ENCODE peak calls at places on chromosomes 13 and 19, in seven cellular contexts. One of them, this sample, is unnamed.
A peak's percentile ranks its signal among the peaks of the same experiment; 100 is the strongest.

GRCh38 chr19:13169769-13170168 is 19.6 kb downstream of the IER2 start:
- DNase-seq in breast epithelium: peak; percentile 78
- DNase-seq in dorsolateral prefrontal cortex: no peak
- DNase-seq in adrenal gland: peak; percentile 76
- DNase-seq in uterus: no peak
- DNase-seq in AG04450: no peak
- DNase-seq in IMR-90: peak; percentile 65
- DNase-seq in this sample: no peak

GRCh38 chr19:23766951-23767350 is 8.3 kb upstream of the ZNF681 start:
- DNase-seq in IMR-90: no peak
- DNase-seq in breast epithelium: no peak
- DNase-seq in adrenal gland: no peak
- DNase-seq in uterus: no peak
- DNase-seq in dorsolateral prefrontal cortex: no peak
- DNase-seq in AG04450: no peak
- DNase-seq in this sample: no peak

GRCh38 chr13:46648166-46648607 is 95.2 kb downstream of the LRCH1 start:
- DNase-seq in AG04450: no peak
- DNase-seq in uterus: no peak
- DNase-seq in adrenal gland: peak; percentile 20
- DNase-seq in breast epithelium: no peak
- DNase-seq in IMR-90: peak; percentile 60
- DNase-seq in dorsolateral prefrontal cortex: no peak
- DNase-seq in this sample: no peak

GRCh38 chr19:36973844-36974195 is 57.7 kb downstream of the ZNF568 start:
- DNase-seq in breast epithelium: no peak
- DNase-seq in IMR-90: no peak
- DNase-seq in dorsolateral prefrontal cortex: no peak
- DNase-seq in AG04450: no peak
- DNase-seq in adrenal gland: no peak
- DNase-seq in uterus: no peak
- DNase-seq in this sample: no peak

GRCh38 chr19:53908106-53908932 is 759 bp upstream of the CACNG7 start:
- DNase-seq in adrenal gland: peak; percentile 22
- DNase-seq in dorsolateral prefrontal cortex: peak; percentile 92
- DNase-seq in breast epithelium: no peak
- DNase-seq in IMR-90: peak; percentile 40
- DNase-seq in uterus: peak; percentile 26
- DNase-seq in AG04450: peak; percentile 13
- DNase-seq in this sample: no peak

GRCh38 chr13:29902632-29903305 is 52.4 kb upstream of the UBL3 start:
- DNase-seq in dorsolateral prefrontal cortex: no peak
- DNase-seq in breast epithelium: no peak
- DNase-seq in IMR-90: no peak
- DNase-seq in adrenal gland: no peak
- DNase-seq in AG04450: no peak
- DNase-seq in uterus: no peak
- DNase-seq in this sample: no peak

GRCh38 chr19:51490676-51491075 is 10.9 kb downstream of the SIGLEC12 start:
- DNase-seq in adrenal gland: no peak
- DNase-seq in IMR-90: no peak
- DNase-seq in uterus: no peak
- DNase-seq in AG04450: no peak
- DNase-seq in breast epithelium: no peak
- DNase-seq in dorsolateral prefrontal cortex: no peak
- DNase-seq in this sample: peak; percentile 45

GRCh38 chr13:47374741-47375140 is 477.9 kb upstream of the HTR2A start:
- DNase-seq in AG04450: no peak
- DNase-seq in adrenal gland: no peak
- DNase-seq in breast epithelium: no peak
- DNase-seq in uterus: no peak
- DNase-seq in dorsolateral prefrontal cortex: no peak
- DNase-seq in IMR-90: no peak
- DNase-seq in this sample: no peak

GRCh38 chr19:55536951-55537740 is at the start of gene SBK2:
- DNase-seq in breast epithelium: no peak
- DNase-seq in IMR-90: no peak
- DNase-seq in uterus: no peak
- DNase-seq in adrenal gland: no peak
- DNase-seq in AG04450: no peak
- DNase-seq in dorsolateral prefrontal cortex: no peak
- DNase-seq in this sample: no peak

GRCh38 chr19:11291991-11292390 is 4.0 kb upstream of the TSPAN16 start:
- DNase-seq in adrenal gland: no peak
- DNase-seq in dorsolateral prefrontal cortex: no peak
- DNase-seq in breast epithelium: no peak
- DNase-seq in AG04450: no peak
- DNase-seq in IMR-90: no peak
- DNase-seq in uterus: no peak
- DNase-seq in this sample: no peak

GRCh38 chr13:98484289-98485219 is 92.4 kb downstream of the STK24 start:
- DNase-seq in IMR-90: peak; percentile 95
- DNase-seq in AG04450: no peak
- DNase-seq in uterus: peak; percentile 69
- DNase-seq in breast epithelium: peak; percentile 89
- DNase-seq in dorsolateral prefrontal cortex: peak; percentile 54
- DNase-seq in adrenal gland: peak; percentile 94
- DNase-seq in this sample: peak; percentile 93

GRCh38 chr13:79533781-79534400 is 52.9 kb downstream of the NDFIP2 start:
- DNase-seq in dorsolateral prefrontal cortex: no peak
- DNase-seq in breast epithelium: no peak
- DNase-seq in IMR-90: peak; percentile 47
- DNase-seq in AG04450: no peak
- DNase-seq in adrenal gland: no peak
- DNase-seq in uterus: no peak
- DNase-seq in this sample: no peak

GRCh38 chr13:102484329-102484728 is 82.5 kb upstream of the FGF14 start:
- DNase-seq in IMR-90: peak; percentile 4
- DNase-seq in dorsolateral prefrontal cortex: no peak
- DNase-seq in breast epithelium: no peak
- DNase-seq in uterus: no peak
- DNase-seq in adrenal gland: no peak
- DNase-seq in AG04450: no peak
- DNase-seq in this sample: no peak

GRCh38 chr13:43785166-43785680 is 1.5 kb downstream of the ENOX1 start:
- DNase-seq in AG04450: no peak
- DNase-seq in IMR-90: peak; percentile 2
- DNase-seq in dorsolateral prefrontal cortex: no peak
- DNase-seq in adrenal gland: no peak
- DNase-seq in uterus: no peak
- DNase-seq in breast epithelium: no peak
- DNase-seq in this sample: no peak

GRCh38 chr19:56245062-56245740 is 27.3 kb upstream of the EDDM13 start:
- DNase-seq in AG04450: no peak
- DNase-seq in dorsolateral prefrontal cortex: no peak
- DNase-seq in adrenal gland: no peak
- DNase-seq in breast epithelium: no peak
- DNase-seq in uterus: no peak
- DNase-seq in IMR-90: peak; percentile 33
- DNase-seq in this sample: no peak

DNA sequence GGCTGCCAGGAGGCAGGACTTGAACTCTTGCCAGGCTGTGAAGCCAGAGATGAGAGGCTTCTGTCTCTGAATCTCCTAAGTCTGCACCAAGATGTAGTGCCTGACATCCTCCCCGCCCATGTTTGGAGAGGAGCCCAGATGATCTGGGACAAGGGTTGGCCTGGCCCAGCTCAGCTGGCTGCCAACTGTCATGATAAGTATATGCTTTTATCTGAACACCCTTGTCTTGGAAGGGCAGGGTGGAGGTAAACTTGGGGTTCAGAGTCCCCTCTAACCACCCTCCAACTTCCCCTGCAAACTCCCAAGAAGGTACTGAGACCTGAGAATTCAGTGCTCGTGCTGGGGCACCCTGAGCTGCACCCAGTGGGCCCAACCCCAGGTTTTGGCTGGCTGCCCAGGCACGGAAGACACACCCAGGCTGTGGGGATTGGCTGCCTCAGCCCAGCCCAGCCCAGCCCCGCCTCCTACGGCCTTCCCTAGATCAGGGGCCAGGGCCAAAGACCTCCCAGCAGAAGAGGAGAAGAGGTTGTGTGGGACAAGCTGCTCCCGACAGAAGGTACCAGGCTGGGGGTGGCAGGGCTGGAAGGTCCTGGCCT is at the start of gene CYP4F12:
- DNase-seq in IMR-90: no peak
- DNase-seq in AG04450: no peak
- DNase-seq in uterus: peak; percentile 92
- DNase-seq in dorsolateral prefrontal cortex: no peak
- DNase-seq in breast epithelium: peak; percentile 46
- DNase-seq in adrenal gland: peak; percentile 89
- DNase-seq in this sample: peak; percentile 82
- H3K4me3 ChIP-seq in IMR-90: no peak within 1 kb of the TSS
- H3K4me3 ChIP-seq in AG04450: no peak within 1 kb of the TSS
- H3K4me3 ChIP-seq in uterus: peak within 1 kb of the TSS; percentile 20
- H3K4me3 ChIP-seq in dorsolateral prefrontal cortex: no peak within 1 kb of the TSS
- H3K4me3 ChIP-seq in breast epithelium: no peak within 1 kb of the TSS
- H3K4me3 ChIP-seq in adrenal gland: peak within 1 kb of the TSS; percentile 29
- H3K4me3 ChIP-seq in this sample: peak within 1 kb of the TSS; percentile 17

GRCh38 chr19:32677657-32678056 is 2.0 kb downstream of the RGS9BP start:
- DNase-seq in adrenal gland: no peak
- DNase-seq in IMR-90: no peak
- DNase-seq in AG04450: no peak
- DNase-seq in breast epithelium: no peak
- DNase-seq in dorsolateral prefrontal cortex: no peak
- DNase-seq in uterus: no peak
- DNase-seq in this sample: no peak

GRCh38 chr19:32676895-32677359 is 1.3 kb downstream of the RGS9BP start:
- DNase-seq in breast epithelium: no peak
- DNase-seq in AG04450: no peak
- DNase-seq in dorsolateral prefrontal cortex: no peak
- DNase-seq in adrenal gland: no peak
- DNase-seq in uterus: no peak
- DNase-seq in IMR-90: no peak
- DNase-seq in this sample: no peak

GRCh38 chr19:32674959-32675719 is at the start of gene ANKRD27:
- DNase-seq in adrenal gland: peak; percentile 98
- DNase-seq in IMR-90: peak; percentile 96
- DNase-seq in uterus: peak; percentile 98
- DNase-seq in AG04450: peak; percentile 93
- DNase-seq in dorsolateral prefrontal cortex: peak; percentile 98
- DNase-seq in breast epithelium: peak; percentile 98
- DNase-seq in this sample: peak; percentile 99

GRCh38 chr19:32675720-32676185 is at the start of gene RGS9BP:
- DNase-seq in adrenal gland: peak; percentile 88
- DNase-seq in AG04450: peak; percentile 26
- DNase-seq in uterus: peak; percentile 73
- DNase-seq in IMR-90: peak; percentile 59
- DNase-seq in breast epithelium: peak; percentile 58
- DNase-seq in dorsolateral prefrontal cortex: peak; percentile 61
- DNase-seq in this sample: peak; percentile 86

GRCh38 chr19:32676186-32676894 is 692 bp downstream of the RGS9BP start:
- DNase-seq in dorsolateral prefrontal cortex: no peak
- DNase-seq in AG04450: no peak
- DNase-seq in adrenal gland: peak; percentile 22
- DNase-seq in IMR-90: no peak
- DNase-seq in breast epithelium: no peak
- DNase-seq in uterus: peak; percentile 23
- DNase-seq in this sample: no peak
- TF ChIP-seq CTCF in dorsolateral prefrontal cortex: no peak
- TF ChIP-seq CTCF in AG04450: no peak
- TF ChIP-seq CTCF in adrenal gland: no peak
- TF ChIP-seq CTCF in IMR-90: no peak
- TF ChIP-seq CTCF in breast epithelium: no peak
- TF ChIP-seq CTCF in uterus: no peak
- TF ChIP-seq CTCF in this sample: no peak

GRCh38 chr13:39527961-39528720 is 74.9 kb downstream of the LHFPL6 start:
- DNase-seq in AG04450: peak; percentile 85
- DNase-seq in uterus: peak; percentile 33
- DNase-seq in IMR-90: peak; percentile 96
- DNase-seq in breast epithelium: no peak
- DNase-seq in adrenal gland: peak; percentile 52
- DNase-seq in dorsolateral prefrontal cortex: peak; percentile 49
- DNase-seq in this sample: no peak
- H3K4me3 ChIP-seq in AG04450: peak overlapping the region; percentile 23
- H3K4me3 ChIP-seq in uterus: no peak overlapping the region
- H3K4me3 ChIP-seq in IMR-90: no peak overlapping the region
- H3K4me3 ChIP-seq in breast epithelium: no peak overlapping the region
- H3K4me3 ChIP-seq in adrenal gland: no peak overlapping the region
- H3K4me3 ChIP-seq in dorsolateral prefrontal cortex: no peak overlapping the region
- H3K4me3 ChIP-seq in this sample: peak overlapping the region; percentile 11

GRCh38 chr19:1154731-1155351 is 19.2 kb downstream of the SBNO2 start:
- DNase-seq in AG04450: peak; percentile 60
- DNase-seq in IMR-90: peak; percentile 86
- DNase-seq in uterus: peak; percentile 91
- DNase-seq in adrenal gland: peak; percentile 95
- DNase-seq in dorsolateral prefrontal cortex: peak; percentile 64
- DNase-seq in breast epithelium: peak; percentile 84
- DNase-seq in this sample: peak; percentile 94
- TF ChIP-seq CTCF in AG04450: no peak
- TF ChIP-seq CTCF in IMR-90: no peak
- TF ChIP-seq CTCF in uterus: no peak
- TF ChIP-seq CTCF in adrenal gland: peak; percentile 10
- TF ChIP-seq CTCF in dorsolateral prefrontal cortex: no peak
- TF ChIP-seq CTCF in breast epithelium: peak; percentile 15
- TF ChIP-seq CTCF in this sample: no peak